ENCODE peak calls at places on chromosome 1, in seven cellular contexts. W, Y, V, O, X, C and Z are unnamed samples.

GRCh38 chr1:17274186-17275170 is 25.6 kb downstream of the PADI3 start:
- DNase-seq in W (peak; percentile 13), Y (no peak), V (peak; percentile 96), O (peak; percentile 75), X (peak; percentile 19), C (peak; percentile 86), Z (no peak)

GRCh38 chr1:234309598-234310459 is 63.4 kb upstream of the COA6 start:
- DNase-seq in W (peak; percentile 73), Y (peak; percentile 53), V (peak; percentile 89), O (peak; percentile 71), X (peak; percentile 94), C (peak; percentile 85), Z (no peak)

GRCh38 chr1:53599461-53599860 is 139.5 kb downstream of the GLIS1 start:
- DNase-seq in W (no peak), Y (no peak), V (no peak), O (no peak), X (no peak), C (no peak), Z (peak; percentile 45)

GRCh38 chr1:239951518-239952130 is 140.1 kb upstream of the FMN2 start:
- DNase-seq in W (peak; percentile 84), Y (peak; percentile 54), V (peak; percentile 61), O (peak; percentile 72), X (peak; percentile 78), C (peak; percentile 75), Z (no peak)

GRCh38 chr1:22207605-22208264 is 64.8 kb upstream of the WNT4 start:
- DNase-seq in W (peak; percentile 32), Y (no peak), V (no peak), O (no peak), X (peak; percentile 86), C (no peak), Z (no peak)

GRCh38 chr1:5595531-5596170 is 396.6 kb downstream of the NPHP4 start:
- DNase-seq in W (no peak), Y (no peak), V (no peak), O (no peak), X (no peak), C (no peak), Z (no peak)

GRCh38 chr1:116755681-116756080 is 1.5 kb downstream of the CD2 start:
- DNase-seq in W (no peak), Y (no peak), V (no peak), O (no peak), X (no peak), C (no peak), Z (no peak)

GRCh38 chr1:1550591-1551432 is 10.4 kb upstream of the TMEM240 start:
- DNase-seq in W (no peak), Y (no peak), V (no peak), O (no peak), X (no peak), C (peak; percentile 72), Z (peak; percentile 60)

GRCh38 chr1:70891444-70891843 is 156.2 kb downstream of the PTGER3 start:
- DNase-seq in W (no peak), Y (no peak), V (no peak), O (no peak), X (no peak), C (no peak), Z (no peak)

GRCh38 chr1:41955461-41956159 is 36.9 kb upstream of the HIVEP3 start:
- DNase-seq in W (no peak), Y (peak; percentile 80), V (no peak), O (peak; percentile 9), X (no peak), C (peak; percentile 31), Z (peak; percentile 75)